ENCODE peak calls at places on chromosomes 1 and 21, in nine cellular contexts. I is astrocyte of the spinal cord, S is stomach, V is mucosa of descending colon, H is right lobe of liver, B is astrocyte, U is esophagus squamous epithelium, G is heart right ventricle, X is kidney epithelial cell. R is an unnamed sample.

GRCh38 chr1:21266119-21266774 is 24.0 kb downstream of the ECE1 start:
- DNase-seq in I (no peak), S (no peak), V (no peak), H (no peak), B (no peak), U (no peak), G (no peak), X (no peak), R (no peak)

GRCh38 chr1:16013220-16013907 is 4.5 kb downstream of the HSPB7 start:
- DNase-seq in I (peak; percentile 74), S (peak; percentile 76), V (peak; percentile 19), H (peak; percentile 55), B (peak; percentile 77), U (no peak), G (peak; percentile 81), X (peak; percentile 32), R (peak; percentile 71)

GRCh38 chr1:64574301-64574700 is 104.4 kb downstream of the CACHD1 start:
- DNase-seq in I (no peak), S (no peak), V (no peak), H (no peak), B (peak; percentile 4), U (no peak), G (no peak), X (peak; percentile 16), R (no peak)

GRCh38 chr1:244325056-244325764 is 126.5 kb downstream of the ADSS2 start:
- DNase-seq in I (no peak), S (peak; percentile 43), V (peak; percentile 49), H (no peak), B (no peak), U (no peak), G (no peak), X (no peak), R (no peak)

GRCh38 chr1:72341661-72342060 is 59.3 kb upstream of the NEGR1 start:
- DNase-seq in I (no peak), S (no peak), V (no peak), H (no peak), B (no peak), U (no peak), G (no peak), X (no peak), R (no peak)

GRCh38 chr1:90706437-90707362 is 10.4 kb downstream of the BARHL2 start:
- DNase-seq in I (no peak), S (no peak), V (no peak), H (no peak), B (no peak), U (no peak), G (no peak), X (no peak), R (no peak)

GRCh38 chr1:39452081-39452480 is 39.4 kb upstream of the BMP8A start:
- DNase-seq in I (no peak), S (no peak), V (no peak), H (no peak), B (no peak), U (no peak), G (no peak), X (no peak), R (no peak)

GRCh38 chr1:205977348-205978014 is 25.7 kb downstream of the RAB7B start:
- DNase-seq in I (peak; percentile 77), S (peak; percentile 71), V (peak; percentile 65), H (peak; percentile 84), B (peak; percentile 44), U (no peak), G (peak; percentile 71), X (no peak), R (peak; percentile 30)

GRCh38 chr1:201582261-201582951 is 43.5 kb downstream of the NAV1 start:
- DNase-seq in I (peak; percentile 46), S (peak; percentile 42), V (peak; percentile 56), H (no peak), B (peak; percentile 52), U (no peak), G (no peak), X (no peak), R (no peak)

GRCh38 chr21:42572906-42573495 is 59.3 kb downstream of the SLC37A1 start:
- DNase-seq in I (no peak), S (peak; percentile 17), V (no peak), H (no peak), B (no peak), U (no peak), G (no peak), X (no peak), R (no peak)

GRCh38 chr1:22257286-22258275 is 114.7 kb upstream of the WNT4 start:
- DNase-seq in I (no peak), S (peak; percentile 78), V (peak; percentile 76), H (peak; percentile 59), B (no peak), U (no peak), G (no peak), X (no peak), R (no peak)

GRCh38 chr1:167454929-167455785 is 63.2 kb downstream of the CD247 start:
- DNase-seq in I (no peak), S (peak; percentile 69), V (peak; percentile 73), H (peak; percentile 77), B (peak; percentile 10), U (no peak), G (peak; percentile 36), X (no peak), R (peak; percentile 36)

GRCh38 chr1:14055442-14056225 is 355.6 kb downstream of the PRDM2 start:
- DNase-seq in I (peak; percentile 56), S (no peak), V (no peak), H (no peak), B (peak; percentile 70), U (no peak), G (no peak), X (no peak), R (no peak)

GRCh38 chr1:174938306-174939000 is 61.3 kb upstream of the CACYBP start:
- DNase-seq in I (no peak), S (no peak), V (no peak), H (no peak), B (no peak), U (no peak), G (no peak), X (no peak), R (no peak)

GRCh38 chr1:240524356-240525071 is 87.4 kb downstream of the GREM2 start:
- DNase-seq in I (no peak), S (no peak), V (no peak), H (no peak), B (no peak), U (no peak), G (no peak), X (no peak), R (no peak)

GRCh38 chr1:24267003-24267402 is 52.2 kb upstream of the GRHL3 start:
- DNase-seq in I (no peak), S (no peak), V (peak; percentile 9), H (no peak), B (no peak), U (no peak), G (no peak), X (no peak), R (no peak)

GRCh38 chr1:24263746-24264145 is 55.4 kb upstream of the GRHL3 start:
- DNase-seq in I (no peak), S (no peak), V (no peak), H (no peak), B (no peak), U (no peak), G (no peak), X (no peak), R (no peak)

GRCh38 chr1:24263211-24263610 is 55.9 kb upstream of the GRHL3 start:
- DNase-seq in I (no peak), S (no peak), V (no peak), H (no peak), B (no peak), U (no peak), G (no peak), X (no peak), R (no peak)

GRCh38 chr1:24261977-24262376 is 57.2 kb upstream of the GRHL3 start:
- DNase-seq in I (no peak), S (no peak), V (no peak), H (no peak), B (no peak), U (no peak), G (no peak), X (no peak), R (no peak)

DNA sequence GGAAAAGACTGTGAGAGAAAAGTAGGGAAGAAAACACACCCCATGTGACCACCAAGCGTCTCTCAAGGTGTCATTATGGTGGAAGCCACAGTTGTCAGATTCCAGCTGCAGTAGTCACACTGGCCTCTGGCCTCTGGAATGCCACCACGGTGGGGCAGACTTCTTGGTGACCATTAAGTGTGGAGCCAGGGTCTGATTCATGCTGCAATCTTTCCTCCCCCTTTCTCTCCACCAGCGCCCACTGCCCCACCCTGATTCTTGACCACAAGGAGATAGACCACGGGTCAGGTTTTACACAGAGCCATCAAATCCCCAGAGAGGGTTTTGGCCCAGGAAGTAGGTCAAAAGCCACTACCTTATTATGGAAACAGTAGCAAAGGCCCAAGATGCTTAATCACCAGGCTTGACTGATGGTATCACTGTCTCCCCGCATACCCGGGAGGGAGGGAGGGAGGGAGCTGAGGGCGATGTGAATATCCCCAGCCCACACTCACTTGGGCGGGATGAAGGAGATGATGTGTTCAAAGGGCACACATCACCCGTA is 52.7 kb upstream of the GRHL3 start:
- DNase-seq in I (peak; percentile 88), S (no peak), V (no peak), H (no peak), B (peak; percentile 96), U (no peak), G (no peak), X (peak; percentile 97), R (no peak)
- TF ChIP-seq CTCF in I (no peak), S (no peak), V (no peak), H (no peak), B (no peak), U (no peak), G (no peak), X (peak; percentile 19), R (no peak)

GRCh38 chr21:34133802-34134201 is 60.4 kb downstream of the MRPS6 start:
- DNase-seq in I (no peak), S (no peak), V (no peak), H (no peak), B (no peak), U (no peak), G (no peak), X (no peak), R (no peak)
- TF ChIP-seq CTCF in I (peak; percentile 31), S (no peak), V (no peak), H (no peak), B (peak; percentile 13), U (no peak), G (no peak), X (no peak), R (no peak)

GRCh38 chr1:45230537-45230936 is 24.1 kb upstream of the ZSWIM5 start:
- DNase-seq in I (no peak), S (peak; percentile 29), V (peak; percentile 51), H (no peak), B (no peak), U (no peak), G (no peak), X (no peak), R (no peak)
- TF ChIP-seq CTCF in I (no peak), S (no peak), V (peak; percentile 21), H (peak; percentile 29), B (no peak), U (no peak), G (no peak), X (no peak), R (no peak)

GRCh38 chr1:23980006-23980724 is at the start of gene SRSF10:
- DNase-seq in I (peak; percentile 98), S (peak; percentile 98), V (peak; percentile 98), H (peak; percentile 99), B (peak; percentile 95), U (peak; percentile 88), G (peak; percentile 98), X (peak; percentile 86), R (peak; percentile 92)
- TF ChIP-seq CTCF in I (peak; percentile 44), S (no peak), V (no peak), H (no peak), B (no peak), U (peak; percentile 18), G (peak; percentile 75), X (peak; percentile 32), R (no peak)

GRCh38 chr1:210416049-210416448 is 87.3 kb downstream of the HHAT start:
- DNase-seq in I (no peak), S (no peak), V (no peak), H (no peak), B (no peak), U (no peak), G (no peak), X (no peak), R (no peak)
- TF ChIP-seq CTCF in I (no peak), S (no peak), V (no peak), H (no peak), B (no peak), U (no peak), G (no peak), X (no peak), R (no peak)

R was measured in omental fat pad.